ENCODE peak calls at places on chromosomes 13 and 19, in six cellular contexts. J is suprapubic skin, O is mesendoderm, M is left ventricle myocardium inferior, I is aorta, H is lung. W is an unnamed sample.

GRCh38 chr19:30049226-30049625 is 107.2 kb downstream of the URI1 start:
- DNase-seq in O (no peak), H (no peak), M (no peak), I (no peak), J (no peak), W (no peak)

GRCh38 chr13:49908637-49909036 is 27.5 kb downstream of the SPRYD7 start:
- DNase-seq in O (peak), I (no peak), J (no peak), H (no peak), M (no peak), W (no peak)

GRCh38 chr13:50386527-50387123 is 371.4 kb downstream of the KCNRG start:
- DNase-seq in J (no peak), H (no peak), I (no peak), M (peak), O (peak), W (no peak)

GRCh38 chr13:34104853-34105252 is 286.9 kb downstream of the RFC3 start:
- DNase-seq in M (no peak), I (no peak), J (no peak), O (no peak), H (no peak), W (no peak)

GRCh38 chr19:3061214-3062161 is 807 bp downstream of the TLE5 start:
- DNase-seq in O (no peak), H (no peak), J (no peak), M (peak), I (peak), W (no peak)

GRCh38 chr13:39527961-39528720 is 74.9 kb downstream of the LHFPL6 start:
- DNase-seq in M (no peak), J (no peak), I (peak), H (no peak), O (peak), W (no peak)

GRCh38 chr19:14089662-14090508 is 666 bp downstream of the SAMD1 start:
- DNase-seq in J (no peak), M (peak), H (no peak), I (peak), O (peak), W (no peak)

GRCh38 chr13:112260108-112261055 is 115.8 kb upstream of the SPACA7 start:
- DNase-seq in M (no peak), J (no peak), H (peak), I (no peak), O (no peak), W (no peak)

GRCh38 chr13:39688699-39689405 is 33.4 kb downstream of the COG6 start:
- DNase-seq in I (no peak), M (no peak), J (no peak), H (no peak), O (no peak), W (no peak)

GRCh38 chr19:3481241-3482090 is 1.1 kb upstream of the SMIM24 start:
- DNase-seq in J (no peak), I (no peak), H (no peak), O (peak), M (no peak), W (no peak)

GRCh38 chr19:19372656-19373416 is 32.6 kb upstream of the GATAD2A start:
- DNase-seq in H (peak), M (peak), J (no peak), I (peak), O (peak), W (no peak)

DNA sequence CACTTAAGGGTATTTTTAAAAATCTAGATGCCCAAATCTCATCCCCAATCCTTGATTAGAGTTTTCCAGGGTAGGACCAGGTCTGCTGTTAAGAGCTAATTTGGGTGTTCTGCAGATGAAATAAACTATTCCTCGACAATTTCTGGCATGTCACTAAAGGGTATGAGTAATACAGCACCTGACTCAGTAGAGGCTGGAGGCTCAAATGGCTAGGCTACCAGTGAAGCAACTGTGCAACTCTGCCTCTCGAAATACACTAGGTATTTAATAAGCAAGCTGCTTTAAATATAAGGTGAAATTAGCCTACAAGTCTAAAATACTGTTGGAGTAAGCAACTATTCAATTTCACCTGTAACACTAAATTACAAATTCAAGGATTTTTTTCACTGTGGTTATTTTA is 1.5 kb downstream of the RNF6 start:
- DNase-seq in I (no peak), H (no peak), M (no peak), O (peak), J (no peak), W (no peak)
- H3K27ac ChIP-seq in I (no peak), H (no peak), M (no peak), O (no peak), J (no peak), W (no peak)

GRCh38 chr13:113949546-113949945 is 24.3 kb downstream of the C13orf46 start:
- DNase-seq in O (no peak), H (no peak), M (peak), I (peak), J (no peak), W (no peak)
- H3K27ac ChIP-seq in O (no peak), H (no peak), M (no peak), I (no peak), J (no peak), W (no peak)

GRCh38 chr19:8321760-8322637 is 703 bp downstream of the RPS28 start:
- DNase-seq in M (no peak), O (no peak), H (no peak), J (no peak), I (peak), W (no peak)
- H3K27ac ChIP-seq in M (peak), O (no peak), H (peak), J (peak), I (peak), W (peak)

DNA sequence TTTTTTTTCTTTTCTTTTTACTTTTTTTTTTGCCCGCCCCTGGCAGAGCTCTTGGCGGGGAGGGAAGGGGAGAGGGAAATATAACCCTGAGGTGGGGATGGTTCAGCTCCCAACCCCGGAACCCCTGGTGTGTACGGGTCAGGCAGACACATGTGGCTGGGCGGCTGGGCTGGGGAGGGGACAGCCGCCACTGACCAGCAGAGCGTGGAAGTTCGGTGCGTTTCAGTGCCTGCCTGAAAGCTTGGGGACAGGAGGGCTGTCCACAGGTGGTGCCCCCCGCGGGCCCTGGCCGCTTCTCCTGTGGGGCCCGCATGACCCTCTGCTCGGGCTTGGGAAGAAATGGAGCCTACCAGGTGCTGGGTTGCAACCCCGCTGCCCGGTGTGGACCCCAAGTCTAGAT is 5.2 kb upstream of the MYDGF start:
- DNase-seq in H (no peak), I (no peak), O (no peak), J (no peak), M (no peak), W (no peak)
- H3K27ac ChIP-seq in H (no peak), I (no peak), O (no peak), J (no peak), M (no peak), W (no peak)